ENCODE peak calls at places on chromosomes 1 and 21, in ten cellular contexts. F is stomach, J is transverse colon, Z is endothelial cell of umbilical vein, V is sigmoid colon, D is spleen, R is HCT116, L is H1, M is SK-N-MC, X is breast epithelium. Y is an unnamed sample.

GRCh38 chr1:25140073-25140797 is 92.1 kb downstream of the SYF2 start:
- DNase-seq in X (no peak), M (no peak), D (peak), Z (no peak), L (no peak), J (no peak), V (no peak), F (no peak), R (no peak), Y (no peak)

GRCh38 chr1:33660244-33660643 is 187.8 kb downstream of the ZSCAN20 start:
- DNase-seq in V (no peak), J (no peak), Z (no peak), X (no peak), D (no peak), M (no peak), R (no peak), F (no peak), L (no peak), Y (no peak)

GRCh38 chr1:161088587-161089110 is 709 bp downstream of the NECTIN4 start:
- DNase-seq in V (no peak), F (no peak), L (no peak), M (no peak), Z (no peak), X (no peak), D (no peak), R (no peak), J (no peak), Y (no peak)

GRCh38 chr1:208309771-208310170 is 65.6 kb upstream of the PLXNA2 start:
- DNase-seq in Z (no peak), J (peak), R (no peak), X (no peak), V (no peak), L (no peak), D (no peak), M (no peak), F (no peak), Y (no peak)

GRCh38 chr21:31872452-31873274 is at the start of gene HUNK:
- DNase-seq in X (no peak), M (no peak), J (peak), Z (no peak), V (no peak), D (peak), F (no peak), R (no peak), L (no peak), Y (peak)

GRCh38 chr21:35488941-35489340 is 439.8 kb upstream of the RUNX1 start:
- DNase-seq in V (no peak), F (no peak), D (no peak), R (no peak), X (no peak), J (no peak), Z (no peak), M (no peak), L (no peak), Y (no peak)

GRCh38 chr1:94258873-94259331 is 21.5 kb upstream of the ARHGAP29 start:
- DNase-seq in Z (peak), V (peak), F (no peak), R (peak), L (no peak), J (peak), D (no peak), X (peak), M (no peak), Y (peak)

GRCh38 chr1:149879556-149879955 is 19.8 kb upstream of the BOLA1 start:
- DNase-seq in Z (no peak), D (no peak), J (no peak), X (no peak), F (no peak), R (no peak), L (no peak), M (no peak), V (no peak), Y (no peak)

GRCh38 chr1:194342484-194343262 is 1156.3 kb upstream of the B3GALT2 start:
- DNase-seq in L (peak), Z (no peak), R (no peak), F (no peak), X (no peak), J (no peak), V (peak), D (no peak), M (no peak), Y (no peak)

GRCh38 chr1:170309389-170310013 is 163.7 kb downstream of the NTMT2 start:
- DNase-seq in R (no peak), J (no peak), Z (no peak), D (no peak), M (no peak), F (no peak), L (peak), V (no peak), X (no peak), Y (no peak)

GRCh38 chr1:182600036-182600713 is 4.0 kb downstream of the RGS16 start:
- DNase-seq in X (no peak), Z (no peak), V (no peak), D (no peak), R (no peak), L (no peak), M (no peak), F (no peak), J (no peak), Y (no peak)

GRCh38 chr1:6454856-6455751 is 10.9 kb downstream of the TNFRSF25 start:
- DNase-seq in J (no peak), X (no peak), M (no peak), L (no peak), F (no peak), R (no peak), Z (peak), D (no peak), V (no peak), Y (no peak)

GRCh38 chr1:3159121-3159520 is 90.1 kb downstream of the PRDM16 start:
- DNase-seq in M (no peak), D (no peak), L (no peak), R (no peak), X (no peak), Z (no peak), F (no peak), V (no peak), J (no peak), Y (no peak)

GRCh38 chr1:97145321-97145956 is 423.9 kb downstream of the PTBP2 start:
- DNase-seq in J (no peak), F (no peak), M (no peak), V (no peak), L (no peak), X (no peak), Z (peak), D (no peak), R (no peak), Y (no peak)

GRCh38 chr1:22330092-22330762 is 121.4 kb upstream of the ZBTB40 start:
- DNase-seq in F (no peak), R (no peak), V (peak), X (peak), J (no peak), L (no peak), M (no peak), Z (no peak), D (no peak), Y (peak)

GRCh38 chr1:10105484-10105883 is 72.7 kb downstream of the UBE4B start:
- DNase-seq in D (no peak), J (peak), R (no peak), X (no peak), M (no peak), V (no peak), L (no peak), F (no peak), Z (no peak), Y (no peak)

GRCh38 chr1:178607718-178608408 is 95.0 kb downstream of the TEX35 start:
- DNase-seq in D (no peak), V (no peak), X (no peak), Z (no peak), F (no peak), L (no peak), R (no peak), J (no peak), M (no peak), Y (no peak)

GRCh38 chr1:230226814-230227213 is 159.8 kb downstream of the GALNT2 start:
- DNase-seq in F (no peak), M (no peak), D (no peak), J (no peak), X (no peak), R (no peak), V (no peak), Z (no peak), L (no peak), Y (no peak)

GRCh38 chr1:27671964-27672749 is at the start of gene IFI6:
- DNase-seq in F (peak), L (no peak), J (peak), X (peak), M (peak), R (peak), Z (peak), V (peak), D (peak), Y (peak)

GRCh38 chr1:11156441-11156840 is 32.7 kb upstream of the ANGPTL7 start:
- DNase-seq in M (no peak), J (no peak), Z (peak), V (no peak), X (no peak), R (no peak), F (no peak), L (no peak), D (no peak), Y (no peak)

GRCh38 chr1:46533179-46533864 is 18.1 kb downstream of the KNCN start:
- DNase-seq in M (no peak), D (peak), L (no peak), J (peak), X (no peak), F (no peak), V (no peak), Z (peak), R (no peak), Y (no peak)

GRCh38 chr1:214899908-214900470 is 182.5 kb upstream of the KCNK2 start:
- DNase-seq in D (no peak), V (no peak), J (no peak), F (no peak), M (no peak), R (no peak), Z (no peak), X (no peak), L (no peak), Y (no peak)

GRCh38 chr21:23009360-23009759 is 2011.2 kb downstream of the NCAM2 start:
- DNase-seq in D (no peak), V (no peak), J (no peak), Z (no peak), F (no peak), M (no peak), R (no peak), L (no peak), X (no peak), Y (no peak)

GRCh38 chr21:38438476-38438893 is 59.8 kb downstream of the ERG start:
- DNase-seq in F (no peak), M (no peak), L (no peak), V (no peak), R (no peak), X (no peak), J (no peak), Z (peak), D (peak), Y (no peak)

GRCh38 chr1:156662588-156663055 is 14.6 kb downstream of the NES start:
- DNase-seq in R (no peak), D (no peak), Z (no peak), M (no peak), F (no peak), L (no peak), X (no peak), J (no peak), V (no peak), Y (no peak)

GRCh38 chr1:156665539-156665938 is 11.7 kb downstream of the NES start:
- DNase-seq in M (no peak), D (no peak), X (no peak), R (no peak), Z (no peak), F (no peak), J (no peak), V (no peak), L (no peak), Y (no peak)

GRCh38 chr1:156663178-156663577 is 14.0 kb downstream of the NES start:
- DNase-seq in X (no peak), F (no peak), L (no peak), V (peak), D (no peak), M (no peak), J (no peak), R (no peak), Z (peak), Y (no peak)

GRCh38 chr1:156664949-156665411 is 12.2 kb downstream of the NES start:
- DNase-seq in D (no peak), X (no peak), R (no peak), L (no peak), Z (no peak), J (peak), F (no peak), V (no peak), M (no peak), Y (no peak)

DNA sequence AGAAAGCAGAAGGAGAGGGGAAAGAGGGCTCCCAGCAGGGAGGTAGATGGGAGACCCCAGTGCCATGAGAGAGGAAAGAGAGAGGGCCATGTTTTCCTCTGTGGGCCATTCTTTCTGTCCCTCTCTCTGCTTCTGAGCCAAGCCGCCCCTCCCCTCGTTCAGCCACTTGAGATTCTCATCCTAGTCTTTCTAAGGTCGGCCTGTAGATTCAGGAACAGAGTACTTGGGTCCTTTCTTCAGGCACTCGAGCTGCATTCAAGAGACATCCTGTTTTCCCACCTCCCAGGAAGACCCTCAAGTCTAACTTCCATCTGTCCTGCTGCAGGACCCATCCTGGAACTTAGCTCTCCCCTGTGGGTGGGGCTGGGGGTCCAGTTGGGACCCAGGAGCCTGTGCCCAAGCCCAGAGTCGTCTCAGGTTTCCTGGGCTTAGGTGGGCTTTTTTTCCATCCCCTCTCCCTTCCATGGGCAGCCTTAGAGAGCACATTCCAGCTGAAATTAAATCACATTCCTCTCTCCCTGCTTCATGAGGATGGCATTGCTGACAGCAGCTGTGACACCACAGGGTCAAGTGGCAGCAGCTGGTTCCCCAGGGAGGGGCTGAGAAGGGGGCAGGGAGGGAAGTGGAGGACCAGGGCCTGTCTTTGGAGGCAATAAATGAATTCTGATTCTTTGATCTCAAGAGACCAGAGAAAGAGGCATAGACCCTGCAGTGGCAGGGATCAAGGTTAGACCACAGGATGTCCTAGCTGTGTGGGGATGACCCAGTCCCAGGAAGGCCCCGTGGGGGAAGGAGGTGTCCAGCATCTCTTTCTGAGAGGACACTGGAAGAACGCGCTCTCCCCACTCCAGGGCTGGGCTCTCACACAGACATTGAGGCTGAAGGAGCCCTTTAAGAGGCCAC is 12.9 kb downstream of the NES start:
- DNase-seq in L (no peak), Z (no peak), V (no peak), R (no peak), J (no peak), X (no peak), M (no peak), F (no peak), D (no peak), Y (no peak)
- TF ChIP-seq POLR2AphosphoS5 in L (no peak), Z (no peak), V (no peak), R (no peak), J (no peak), X (no peak), M (no peak), F (no peak), D (peak), Y (no peak)

GRCh38 chr1:228405200-228405978 is 1.2 kb downstream of the TRIM11 start:
- DNase-seq in X (no peak), J (no peak), R (no peak), F (no peak), M (no peak), V (no peak), Z (peak), L (no peak), D (peak), Y (no peak)

GRCh38 chr1:228401782-228402637 is 4.6 kb downstream of the TRIM11 start:
- DNase-seq in Z (no peak), F (no peak), L (no peak), J (no peak), V (no peak), M (no peak), X (no peak), R (no peak), D (peak), Y (peak)

GRCh38 chr1:228404107-228404720 is 2.4 kb downstream of the TRIM11 start:
- DNase-seq in V (no peak), L (no peak), Z (no peak), D (peak), X (no peak), J (no peak), F (no peak), M (no peak), R (no peak), Y (peak)

GRCh38 chr1:228402638-228403025 is 4.0 kb downstream of the TRIM11 start:
- DNase-seq in V (no peak), X (no peak), F (no peak), Z (no peak), L (no peak), M (no peak), R (no peak), J (no peak), D (peak), Y (no peak)

DNA sequence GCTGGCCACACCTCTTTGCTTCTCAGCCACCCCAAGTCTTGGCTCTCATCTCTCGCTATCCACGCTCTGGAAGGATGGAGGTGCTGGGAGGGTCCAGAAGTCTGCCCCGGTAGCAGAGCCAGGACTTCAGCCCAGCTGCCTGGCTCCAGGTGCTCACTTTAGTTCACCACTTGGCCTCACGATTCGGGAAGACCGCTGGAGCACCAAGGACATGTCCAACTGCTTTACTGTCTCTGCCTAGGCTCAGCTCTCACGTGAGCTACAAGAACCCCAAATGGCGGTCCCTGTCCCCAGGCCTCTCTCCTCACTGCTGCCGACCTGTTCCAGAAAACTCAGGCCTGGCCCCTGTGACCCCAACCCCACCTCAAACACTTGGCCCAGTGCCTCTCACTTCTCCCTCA is 3.4 kb downstream of the TRIM11 start:
- DNase-seq in F (no peak), X (no peak), Z (no peak), V (no peak), M (no peak), L (no peak), J (no peak), R (no peak), D (peak), Y (no peak)
- H3K4me3 ChIP-seq in F (no peak), X (no peak), Z (no peak), V (no peak), M (no peak), L (no peak), J (no peak), R (no peak), D (no peak), Y (no peak)

GRCh38 chr21:33266050-33266783 is at the start of gene IL10RB:
- DNase-seq in V (peak), X (peak), R (no peak), D (peak), Z (peak), M (no peak), L (peak), F (peak), J (peak), Y (peak)
- TF ChIP-seq POLR2AphosphoS5 in V (peak), X (peak), R (peak), D (peak), Z (peak), M (peak), L (peak), F (peak), J (peak), Y (no peak)

DNA sequence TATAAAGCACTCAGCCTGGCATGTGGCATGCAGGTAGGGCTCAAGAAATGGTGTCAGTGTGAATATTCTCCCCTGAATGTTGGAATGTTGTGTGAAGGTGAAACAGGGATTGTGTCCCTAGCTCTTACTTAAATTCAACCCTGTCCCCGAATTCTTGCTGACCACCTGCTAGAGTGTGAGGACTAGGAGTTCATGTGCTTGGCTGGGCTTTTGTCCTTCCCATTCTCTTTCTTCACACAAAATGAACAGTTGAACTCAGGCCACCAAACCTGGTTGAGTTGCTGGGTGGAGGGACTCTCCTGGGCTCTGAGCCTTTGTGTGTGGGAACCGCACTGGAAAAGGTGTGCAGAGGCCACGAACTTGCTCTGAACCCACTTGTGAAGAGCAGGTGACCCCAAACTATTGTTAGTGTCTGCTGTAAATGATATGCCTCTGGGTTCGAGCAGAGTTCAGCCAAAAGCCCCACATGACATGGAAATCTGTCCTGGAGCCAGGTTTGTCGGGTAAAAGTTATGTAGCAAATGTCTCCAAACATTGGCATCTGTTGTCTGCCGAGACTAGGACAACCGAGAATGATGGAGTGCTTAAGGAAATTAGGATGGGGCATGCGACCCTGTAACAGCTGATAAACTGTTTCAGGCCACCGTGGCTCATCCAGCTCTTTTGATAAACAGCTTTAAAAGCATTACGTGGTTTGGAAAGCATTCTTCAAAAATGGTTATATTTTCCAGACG is 144.2 kb downstream of the DHRS3 start:
- DNase-seq in Z (peak), R (no peak), D (no peak), X (no peak), V (no peak), J (no peak), L (no peak), F (no peak), M (no peak), Y (no peak)
- H3K4me3 ChIP-seq in Z (no peak), R (no peak), D (peak), X (no peak), V (no peak), J (no peak), L (no peak), F (no peak), M (no peak), Y (no peak)

DNA sequence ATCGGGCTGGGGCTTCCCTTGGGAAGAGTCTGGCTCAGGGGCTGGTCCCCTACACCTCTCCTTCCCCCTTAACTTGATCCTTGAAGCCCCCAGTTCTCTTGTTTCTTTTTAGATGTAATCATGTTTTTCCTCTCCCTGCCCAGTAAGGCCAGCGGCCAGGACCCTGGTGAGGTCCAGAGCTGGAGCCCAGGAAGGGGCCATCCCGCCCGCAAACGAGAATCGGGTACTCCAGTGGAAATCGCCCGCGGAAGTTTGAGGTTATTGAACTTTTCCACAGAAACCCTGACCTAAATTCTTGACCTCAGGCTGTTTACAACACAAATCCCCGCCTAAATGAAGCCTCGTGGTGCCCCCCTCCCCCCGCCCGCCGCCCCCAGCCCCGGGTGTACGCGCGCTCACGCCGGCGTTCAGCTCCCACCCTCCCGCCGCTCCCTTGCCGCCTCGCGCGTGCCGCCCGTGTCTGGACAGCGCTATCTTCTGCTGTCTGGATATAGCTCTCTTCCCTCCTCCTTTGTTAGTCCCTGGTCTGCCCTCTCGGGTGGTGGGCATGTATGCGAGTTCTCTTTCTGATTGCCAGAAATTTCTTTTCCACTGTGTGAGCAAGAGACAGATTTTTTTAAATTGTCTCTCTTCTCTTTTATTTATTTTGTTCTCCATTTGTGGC is 165.9 kb upstream of the CACNA1E start:
- DNase-seq in L (no peak), J (no peak), R (no peak), V (no peak), M (no peak), X (no peak), F (no peak), D (no peak), Z (no peak), Y (no peak)
- TF ChIP-seq POLR2AphosphoS5 in L (no peak), J (no peak), R (no peak), V (no peak), M (no peak), X (no peak), F (no peak), D (no peak), Z (no peak), Y (no peak)

Y was measured in suprapubic skin.